ENCODE peak calls at places on chromosomes 13 and 19, in ten cellular contexts. P, W, S, B, J, X, Y, M, R and D are unnamed samples.
A peak's percentile ranks its signal among the peaks of the same experiment; 100 is the strongest.

GRCh38 chr13:111139874-111140561 is 24.9 kb downstream of the ARHGEF7 start:
- DNase-seq in B (no peak), S (no peak), M (no peak), J (no peak), X (no peak), R (no peak), P (peak; percentile 97), Y (no peak), W (no peak), D (peak; percentile 25)

GRCh38 chr13:46229251-46229650 is 17.5 kb downstream of the LRRC63 start:
- DNase-seq in J (no peak), Y (no peak), M (no peak), B (no peak), P (no peak), R (no peak), W (no peak), S (no peak), X (no peak), D (no peak)

GRCh38 chr13:53001871-53002270 is 26.7 kb upstream of the OLFM4 start:
- DNase-seq in X (no peak), R (no peak), W (no peak), M (no peak), P (no peak), B (no peak), J (no peak), S (no peak), Y (no peak), D (no peak)

GRCh38 chr19:40229484-40229883 is 3.0 kb upstream of the CCNP start:
- DNase-seq in W (no peak), M (no peak), S (no peak), X (no peak), R (peak; percentile 12), J (no peak), B (peak; percentile 33), P (no peak), Y (no peak), D (no peak)

GRCh38 chr13:78657699-78658629 is 991 bp downstream of the OBI1 start:
- DNase-seq in B (peak; percentile 47), M (no peak), S (no peak), Y (no peak), R (peak; percentile 11), W (no peak), X (no peak), P (no peak), J (no peak), D (peak; percentile 34)

GRCh38 chr19:27676877-27677276 is 1536.1 kb downstream of the UQCRFS1 start:
- DNase-seq in W (no peak), J (no peak), S (no peak), P (no peak), B (no peak), Y (no peak), X (no peak), M (no peak), R (no peak), D (no peak)

GRCh38 chr13:104847863-104848262 is 1687.6 kb downstream of the EFNB2 start:
- DNase-seq in M (no peak), S (peak; percentile 14), P (no peak), W (no peak), Y (no peak), B (peak; percentile 61), J (no peak), R (no peak), X (no peak), D (no peak)

GRCh38 chr13:73844986-73845385 is 289.2 kb downstream of the KLF12 start:
- DNase-seq in Y (no peak), J (no peak), M (no peak), W (no peak), X (no peak), R (peak; percentile 12), S (no peak), B (no peak), P (no peak), D (no peak)

GRCh38 chr19:3983936-3984583 is 1.2 kb downstream of the EEF2 start:
- DNase-seq in R (peak; percentile 66), M (peak; percentile 60), J (no peak), S (no peak), Y (no peak), P (no peak), W (no peak), B (peak; percentile 73), X (no peak), D (no peak)

GRCh38 chr19:6103894-6104293 is 6.4 kb downstream of the RFX2 start:
- DNase-seq in B (no peak), P (no peak), Y (no peak), W (no peak), X (no peak), M (no peak), S (no peak), R (no peak), J (no peak), D (no peak)

GRCh38 chr19:17610384-17610783 is 54.9 kb downstream of the COLGALT1 start:
- DNase-seq in J (no peak), S (no peak), W (no peak), M (no peak), X (no peak), P (no peak), Y (no peak), R (no peak), B (peak; percentile 29), D (no peak)

GRCh38 chr19:14198384-14199376 is 7.3 kb downstream of the ADGRL1 start:
- DNase-seq in W (no peak), S (no peak), X (no peak), J (no peak), P (no peak), M (no peak), B (no peak), Y (no peak), R (peak; percentile 44), D (no peak)

GRCh38 chr19:43524922-43525835 is 1.8 kb downstream of the ETHE1 start:
- DNase-seq in R (peak; percentile 47), W (no peak), J (no peak), Y (peak; percentile 45), B (peak; percentile 83), S (peak; percentile 58), M (no peak), P (peak; percentile 19), X (no peak), D (no peak)

GRCh38 chr19:3343619-3344502 is 22.5 kb upstream of the NFIC start:
- DNase-seq in W (no peak), J (no peak), B (peak; percentile 77), S (peak; percentile 85), M (peak; percentile 83), P (peak; percentile 78), X (no peak), Y (no peak), R (peak; percentile 94), D (no peak)

GRCh38 chr13:81409284-81409683 is 1068.4 kb upstream of the SPRY2 start:
- DNase-seq in J (no peak), S (no peak), M (no peak), X (no peak), B (no peak), Y (no peak), P (no peak), R (no peak), W (no peak), D (no peak)

GRCh38 chr13:85693889-85694511 is 105.2 kb downstream of the SLITRK6 start:
- DNase-seq in S (no peak), X (no peak), Y (no peak), P (peak; percentile 16), B (no peak), W (no peak), J (no peak), R (no peak), M (no peak), D (no peak)

GRCh38 chr13:114079601-114080536 is 52.6 kb downstream of the RASA3 start:
- DNase-seq in M (no peak), S (no peak), J (no peak), W (no peak), P (no peak), X (no peak), Y (no peak), B (no peak), R (no peak), D (no peak)

GRCh38 chr19:12720851-12721655 is 2.7 kb downstream of the TNPO2 start:
- DNase-seq in S (no peak), Y (peak; percentile 40), R (peak; percentile 29), X (no peak), W (no peak), P (no peak), M (no peak), B (no peak), J (no peak), D (no peak)

GRCh38 chr19:5125797-5126497 is 157.0 kb downstream of the KDM4B start:
- DNase-seq in S (no peak), P (no peak), J (no peak), B (no peak), Y (no peak), R (no peak), X (no peak), W (no peak), M (no peak), D (no peak)